ENCODE peak calls at places on chromosomes 4 and X, in four cellular contexts. M is cardiac muscle cell, L is brain microvascular endothelial cell, U is heart right ventricle. F is an unnamed sample.

GRCh38 chr4:29423836-29424721 is 1296.1 kb upstream of the PCDH7 start:
- DNase-seq in M (peak), U (no peak), L (peak), F (peak)

GRCh38 chr4:14824189-14824588 is 178.1 kb upstream of the CPEB2 start:
- DNase-seq in U (no peak), L (no peak), M (no peak), F (no peak)

GRCh38 chr4:17494258-17494657 is 17.6 kb downstream of the QDPR start:
- DNase-seq in L (peak), M (peak), U (no peak), F (no peak)

GRCh38 chrX:53080628-53081580 is 1.3 kb upstream of the TSPYL2 start:
- DNase-seq in U (no peak), M (peak), L (no peak), F (no peak)

GRCh38 chr4:70705146-70705855 is 16.5 kb upstream of the RUFY3 start:
- DNase-seq in U (peak), M (peak), L (peak), F (no peak)

GRCh38 chrX:23832750-23833149 is 49.8 kb downstream of the SAT1 start:
- DNase-seq in M (no peak), L (no peak), U (no peak), F (no peak)

GRCh38 chr4:112170451-112170993 is 25.3 kb downstream of the FAM241A start:
- DNase-seq in U (no peak), L (peak), M (peak), F (peak)

GRCh38 chr4:23305026-23305425 is 584.8 kb downstream of the PPARGC1A start:
- DNase-seq in M (no peak), U (no peak), L (no peak), F (no peak)

GRCh38 chr4:154332681-154333421 is 158.7 kb downstream of the DCHS2 start:
- DNase-seq in U (peak), L (peak), M (peak), F (no peak)

GRCh38 chr4:119663160-119663788 is 34.7 kb upstream of the PDE5A start:
- DNase-seq in U (no peak), M (no peak), L (no peak), F (no peak)

GRCh38 chr4:87839309-87839946 is 6.7 kb downstream of the MEPE start:
- DNase-seq in M (peak), L (peak), U (no peak), F (no peak)

GRCh38 chr4:24973471-24974251 is 57.1 kb downstream of the LGI2 start:
- DNase-seq in U (peak), M (no peak), L (no peak), F (peak)

GRCh38 chrX:99469439-99469838 is 940.6 kb downstream of the PCDH19 start:
- DNase-seq in U (no peak), M (no peak), L (no peak), F (no peak)

GRCh38 chr4:24433515-24434192 is 150.7 kb downstream of the DHX15 start:
- DNase-seq in M (no peak), U (no peak), L (no peak), F (no peak)

GRCh38 chr4:37762294-37763163 is 64.0 kb upstream of the PGM2 start:
- DNase-seq in M (peak), L (peak), U (no peak), F (no peak)

GRCh38 chr4:144778364-144778763 is 132.4 kb downstream of the HHIP start:
- DNase-seq in M (no peak), U (no peak), L (no peak), F (no peak)

GRCh38 chr4:7155611-7156071 is 36.7 kb upstream of the SORCS2 start:
- DNase-seq in M (peak), U (no peak), L (no peak), F (no peak)

GRCh38 chr4:170193496-170193895 is 103.7 kb upstream of the AADAT start:
- DNase-seq in L (no peak), U (no peak), M (no peak), F (no peak)

GRCh38 chrX:3145716-3146115 is 104.4 kb downstream of the ARSF start:
- DNase-seq in L (no peak), M (no peak), U (no peak), F (no peak)

GRCh38 chr4:115824630-115825029 is 711.2 kb upstream of the NDST4 start:
- DNase-seq in M (no peak), U (no peak), L (no peak), F (no peak)

GRCh38 chr4:40763228-40763716 is 13.5 kb downstream of the NSUN7 start:
- DNase-seq in U (no peak), L (peak), M (peak), F (peak)

GRCh38 chr4:113574636-113575103 is 186.9 kb downstream of the CAMK2D start:
- DNase-seq in L (peak), U (no peak), M (peak), F (no peak)

GRCh38 chr4:19945979-19946380 is 305.7 kb upstream of the SLIT2 start:
- DNase-seq in L (peak), U (no peak), M (peak), F (peak)

GRCh38 chr4:75015627-75016026 is 82.7 kb downstream of the PARM1 start:
- DNase-seq in U (peak), L (no peak), M (no peak), F (no peak)

GRCh38 chrX:2811271-2811670 is 17.5 kb upstream of the GYG2 start:
- DNase-seq in U (no peak), L (no peak), M (no peak), F (no peak)

GRCh38 chrX:79369871-79370270 is 2.7 kb upstream of the ITM2A start:
- DNase-seq in M (no peak), U (no peak), L (no peak), F (no peak)

GRCh38 chr4:39812500-39812899 is 114.6 kb downstream of the UBE2K start:
- DNase-seq in M (no peak), L (no peak), U (no peak), F (no peak)

GRCh38 chr4:46975841-46976551 is 17.4 kb downstream of the GABRA4 start:
- DNase-seq in U (no peak), L (no peak), M (peak), F (no peak)

DNA sequence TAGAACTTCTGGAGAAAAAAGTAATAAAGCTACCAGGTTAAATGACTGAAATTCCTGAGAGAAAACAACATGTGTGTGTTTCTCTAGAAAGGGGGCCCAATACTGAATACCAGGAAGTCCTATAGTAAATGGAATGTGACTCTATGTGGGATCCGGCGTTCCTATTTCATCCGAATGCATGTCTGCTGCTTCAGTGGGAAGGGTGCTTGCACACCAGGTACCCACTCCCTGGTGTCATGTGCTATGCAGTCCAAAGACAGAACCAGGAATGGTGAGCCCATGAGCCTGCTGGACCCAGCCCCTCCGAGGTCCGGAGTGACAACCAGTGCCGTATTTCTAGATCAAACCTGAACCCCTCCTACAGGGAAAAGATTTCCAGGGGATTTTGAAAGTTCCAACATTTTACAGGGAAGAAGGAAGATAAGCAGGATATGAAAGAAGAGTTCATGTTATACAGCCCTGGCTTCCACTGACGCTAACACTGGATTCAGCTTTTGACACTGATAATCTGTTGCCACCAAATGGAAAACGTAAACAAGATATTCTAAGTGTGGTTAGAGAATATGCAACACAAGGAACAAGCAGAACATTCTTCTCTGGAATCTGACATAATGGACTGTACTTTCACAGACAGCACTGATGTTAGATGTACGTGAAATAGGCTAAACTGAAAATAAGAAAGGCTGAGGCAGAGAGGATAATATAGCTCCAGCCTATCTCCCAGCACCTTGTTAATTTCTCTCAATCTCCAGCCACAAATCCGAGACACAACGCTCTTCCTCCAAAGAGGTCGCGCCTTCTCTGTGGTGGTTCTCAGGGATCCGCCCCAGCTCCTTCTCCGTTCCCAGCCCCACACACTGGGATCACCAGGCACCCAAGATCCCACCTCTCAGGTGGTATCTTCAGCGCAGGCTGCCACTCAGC is 725 bp upstream of the CXCL1 start:
- DNase-seq in L (no peak), U (no peak), M (no peak), F (no peak)
- H3K4me3 ChIP-seq in L (peak), U (peak), M (peak), F (peak)

DNA sequence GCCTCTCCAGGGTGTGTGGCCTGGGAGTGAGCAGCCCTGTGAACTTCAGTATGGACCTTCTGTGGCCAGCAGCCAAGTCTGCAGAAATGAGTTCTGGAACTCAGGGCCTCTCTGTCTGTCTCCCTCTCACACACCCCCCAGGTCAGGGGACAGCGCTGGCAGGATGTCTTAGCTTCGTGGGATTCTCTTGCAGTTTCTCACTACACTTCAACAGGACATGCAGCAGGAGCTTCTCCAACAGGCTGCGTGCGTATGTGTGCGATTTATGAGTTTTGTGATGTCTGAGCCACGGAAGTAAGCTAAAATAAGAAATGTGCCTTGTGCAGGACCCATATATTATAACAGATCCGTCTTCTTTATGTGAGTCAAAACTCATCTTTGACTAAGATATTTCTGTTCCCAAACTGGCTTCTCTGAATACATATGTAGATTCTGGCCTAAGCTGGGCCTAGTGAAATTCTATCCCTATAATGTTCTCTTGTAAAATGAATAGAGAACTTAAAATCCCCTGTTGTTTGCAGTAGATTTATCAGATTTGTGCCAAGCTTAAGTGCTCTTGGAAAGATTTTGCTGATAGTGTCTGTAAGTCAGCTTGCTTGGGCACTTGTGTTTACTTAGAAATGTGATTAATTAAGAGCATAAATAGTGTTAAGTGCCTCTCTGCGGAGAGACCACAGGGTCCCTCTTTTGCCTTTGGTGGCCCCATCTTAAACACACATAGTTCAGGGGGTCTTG is 39.8 kb downstream of the PROM1 start:
- DNase-seq in U (no peak), L (no peak), M (no peak), F (no peak)
- TF ChIP-seq CTCF in U (no peak), L (no peak), M (no peak), F (no peak)

GRCh38 chr4:26785766-26786165 is 74.9 kb upstream of the STIM2 start:
- DNase-seq in L (no peak), U (no peak), M (no peak), F (no peak)

GRCh38 chr4:26789208-26789607 is 71.4 kb upstream of the STIM2 start:
- DNase-seq in U (no peak), L (no peak), M (no peak), F (no peak)

GRCh38 chr4:26788341-26788733 is 72.3 kb upstream of the STIM2 start:
- DNase-seq in M (no peak), L (no peak), U (no peak), F (no peak)

GRCh38 chr4:26786916-26787315 is 73.7 kb upstream of the STIM2 start:
- DNase-seq in M (no peak), L (no peak), U (no peak), F (no peak)

DNA sequence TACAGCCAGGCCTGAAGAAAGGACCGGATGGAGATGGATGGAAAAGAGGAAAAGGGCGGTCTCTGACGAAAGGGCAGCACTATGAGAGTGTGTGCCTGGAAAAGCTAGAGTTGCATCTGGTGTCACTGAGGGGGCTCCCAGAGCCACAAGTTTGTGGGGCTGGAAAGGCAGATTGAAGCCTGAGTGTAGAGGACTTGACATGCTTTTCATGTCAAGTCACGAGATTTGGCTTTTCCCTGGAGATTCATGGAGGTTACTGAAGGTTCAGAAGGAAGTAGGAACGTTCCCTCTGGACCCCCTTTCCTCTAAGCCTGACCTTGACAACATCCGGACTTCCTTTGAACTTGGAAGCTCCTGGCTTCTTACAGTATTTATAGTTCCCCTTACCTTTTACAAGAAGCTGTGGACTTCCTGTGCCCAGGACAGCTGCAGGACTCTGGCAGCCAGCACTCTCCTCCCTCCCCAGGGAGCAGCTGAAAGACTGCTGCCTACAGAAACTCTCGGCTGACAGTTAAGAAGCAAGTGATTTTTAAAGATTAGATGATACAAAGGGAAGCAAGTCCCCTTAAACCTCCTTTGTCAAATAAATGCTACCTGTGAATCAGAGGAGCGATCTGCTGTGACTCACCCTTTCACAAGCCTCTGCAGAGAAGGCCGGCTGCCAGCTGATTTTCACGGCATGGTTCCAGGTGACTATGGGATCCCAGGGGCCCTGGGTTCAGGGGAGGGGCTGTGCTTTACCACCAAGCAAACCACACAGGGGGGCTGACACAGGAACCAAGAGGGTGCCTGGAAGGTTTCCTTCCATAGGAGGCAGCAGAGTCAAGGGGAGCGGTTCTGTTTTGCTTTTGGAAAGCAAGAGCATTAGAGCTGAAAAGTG is 72.9 kb upstream of the STIM2 start:
- DNase-seq in M (peak), L (peak), U (peak), F (no peak)
- H3K4me3 ChIP-seq in M (no peak), L (no peak), U (no peak), F (no peak)

GRCh38 chr4:2931765-2932560 is 31.2 kb downstream of the NOP14 start:
- DNase-seq in L (no peak), U (peak), M (no peak), F (no peak)
- TF ChIP-seq CTCF in L (no peak), U (no peak), M (no peak), F (no peak)

GRCh38 chr4:103019319-103020124 is at the start of gene SLC9B1:
- DNase-seq in L (peak), M (peak), U (peak), F (peak)

GRCh38 chr4:103021120-103021519 is 1.6 kb upstream of the SLC9B1 start:
- DNase-seq in U (no peak), L (no peak), M (no peak), F (no peak)

DNA sequence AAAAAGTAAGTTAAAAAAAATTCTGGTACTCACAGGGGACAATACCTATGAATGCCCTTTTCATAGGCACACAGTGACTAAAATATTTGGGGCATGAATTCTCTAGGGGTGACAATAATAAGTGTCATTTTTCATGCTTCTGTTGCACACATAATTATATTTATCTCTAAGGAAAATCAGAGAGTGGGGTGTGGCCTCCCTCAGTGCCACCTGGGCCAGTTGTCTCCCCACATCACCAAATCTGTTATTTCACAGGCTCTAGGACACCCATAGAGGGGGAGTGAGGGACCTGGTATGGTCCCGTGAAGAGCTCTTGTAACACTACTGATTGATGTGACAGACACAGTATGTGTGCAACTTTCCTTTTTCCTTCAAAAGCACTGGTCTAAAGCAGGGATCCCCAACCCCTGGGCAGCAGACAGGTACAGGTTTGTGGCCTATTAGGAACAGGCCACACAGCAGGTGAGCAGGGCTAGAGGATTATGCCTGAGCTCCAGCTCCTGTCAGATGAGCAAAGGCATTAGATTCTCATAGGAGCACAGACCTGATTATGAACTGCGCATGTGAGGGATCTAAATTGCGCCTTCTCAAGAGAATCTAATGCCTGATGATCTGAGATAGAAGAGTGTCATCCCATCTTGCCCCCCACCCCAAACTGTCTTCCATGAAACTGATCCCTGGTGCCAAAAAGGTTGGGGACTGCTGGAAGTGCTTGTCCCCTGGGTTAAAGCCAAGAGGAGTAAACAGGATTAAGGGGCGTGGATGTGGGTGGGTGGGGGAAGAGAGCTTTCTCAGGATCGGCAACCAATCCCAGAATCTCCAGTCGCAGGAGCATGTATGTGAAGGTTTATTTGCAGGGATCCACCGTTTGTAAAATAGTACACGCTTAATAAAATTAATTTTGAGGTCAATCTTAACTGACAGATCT is 850 bp downstream of the SLC9B1 start:
- DNase-seq in L (peak), U (no peak), M (no peak), F (no peak)
- H3K4me3 ChIP-seq in L (peak), U (peak), M (peak), F (peak)

GRCh38 chr4:57156242-57156990 is 46.2 kb upstream of the IGFBP7 start:
- DNase-seq in L (no peak), U (no peak), M (no peak), F (no peak)

GRCh38 chr4:57157611-57158137 is 47.5 kb upstream of the IGFBP7 start:
- DNase-seq in L (no peak), U (no peak), M (no peak), F (no peak)

GRCh38 chr4:57158762-57159161 is 48.6 kb upstream of the IGFBP7 start:
- DNase-seq in M (no peak), U (no peak), L (no peak), F (no peak)

GRCh38 chr4:57159866-57160265 is 49.7 kb upstream of the IGFBP7 start:
- DNase-seq in U (no peak), L (no peak), M (peak), F (no peak)

GRCh38 chr4:57158221-57158620 is 48.0 kb upstream of the IGFBP7 start:
- DNase-seq in L (no peak), U (no peak), M (peak), F (no peak)
- TF ChIP-seq CTCF in L (peak), U (no peak), M (peak), F (peak)